ENCODE peak calls at places on chromosome 7, in four cellular contexts. S is progenitor cell of endocrine pancreas, R is fibroblast of mammary gland, C is mammary epithelial cell. W is an unnamed sample.

GRCh38 chr7:22860784-22861482 is 38.3 kb upstream of the TOMM7 start:
- DNase-seq in S (no peak), R (no peak), C (peak), W (peak)

GRCh38 chr7:32179567-32179966 is 109.4 kb upstream of the PDE1C start:
- DNase-seq in S (no peak), R (peak), C (no peak), W (peak)

GRCh38 chr7:44415510-44415909 is 74.9 kb downstream of the NUDCD3 start:
- DNase-seq in S (no peak), R (no peak), C (no peak), W (no peak)

GRCh38 chr7:37923996-37924395 is 3.6 kb downstream of the EPDR1 start:
- DNase-seq in S (no peak), R (no peak), C (no peak), W (no peak)

GRCh38 chr7:56007891-56008290 is 43.4 kb downstream of the PSPH start:
- DNase-seq in S (no peak), R (no peak), C (no peak), W (no peak)

GRCh38 chr7:108434030-108434429 is 22.2 kb downstream of the NRCAM start:
- DNase-seq in S (no peak), R (no peak), C (no peak), W (no peak)

GRCh38 chr7:94190599-94191061 is 186.5 kb upstream of the BET1 start:
- DNase-seq in S (no peak), R (peak), C (peak), W (peak)

GRCh38 chr7:22791204-22792158 is 31.2 kb downstream of the TOMM7 start:
- DNase-seq in S (no peak), R (peak), C (no peak), W (peak)

GRCh38 chr7:130903358-130903974 is 169.5 kb upstream of the KLF14 start:
- DNase-seq in S (no peak), R (peak), C (peak), W (peak)

GRCh38 chr7:42237162-42237821 is at the start of gene GLI3:
- DNase-seq in S (peak), R (peak), C (peak), W (peak)
- TF ChIP-seq CTCF in S (peak), R (peak), C (peak), W (peak)

GRCh38 chr7:74165867-74166593 is 8.1 kb upstream of the EIF4H start:
- DNase-seq in S (no peak), R (no peak), C (no peak), W (no peak)

GRCh38 chr7:74164985-74165456 is 9.1 kb upstream of the EIF4H start:
- DNase-seq in S (no peak), R (no peak), C (no peak), W (no peak)
- TF ChIP-seq CTCF in S (peak), R (peak), C (no peak), W (peak)

DNA sequence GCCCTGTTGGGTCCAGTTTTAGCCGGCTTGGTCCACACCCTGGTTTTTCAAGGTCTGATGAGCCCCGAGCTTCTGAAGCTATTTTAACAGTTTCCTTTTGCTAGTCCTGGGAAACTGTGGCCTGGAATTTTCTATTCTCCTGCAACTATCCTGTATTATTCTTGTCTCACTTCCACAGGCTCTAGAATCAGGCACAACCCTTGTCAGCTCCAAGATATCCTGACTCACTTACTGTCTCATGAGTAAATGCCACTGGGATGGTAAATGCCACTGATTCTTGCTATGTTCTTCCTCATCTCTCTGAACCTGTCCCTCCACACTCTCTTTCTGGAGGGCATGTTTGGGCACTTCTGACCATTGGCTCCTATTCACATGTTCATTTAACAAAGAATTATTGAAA is 611.5 kb upstream of the IGFBP3 start:
- DNase-seq in S (no peak), R (no peak), C (no peak), W (no peak)
- TF ChIP-seq CTCF in S (no peak), R (no peak), C (no peak), W (no peak)

GRCh38 chr7:27775772-27776171 is 35.8 kb downstream of the TAX1BP1 start:
- DNase-seq in S (no peak), R (no peak), C (no peak), W (no peak)

GRCh38 chr7:27771111-27771510 is 31.1 kb downstream of the TAX1BP1 start:
- DNase-seq in S (no peak), R (no peak), C (peak), W (peak)

GRCh38 chr7:27779873-27780272 is 39.9 kb downstream of the TAX1BP1 start:
- DNase-seq in S (no peak), R (no peak), C (no peak), W (no peak)

GRCh38 chr7:27777662-27778061 is 37.7 kb downstream of the TAX1BP1 start:
- DNase-seq in S (no peak), R (no peak), C (no peak), W (no peak)

GRCh38 chr7:27774717-27775328 is 34.9 kb downstream of the TAX1BP1 start:
- DNase-seq in S (no peak), R (peak), C (peak), W (peak)
- TF ChIP-seq CTCF in S (peak), R (peak), C (peak), W (peak)

GRCh38 chr7:122588621-122589020 is 110.3 kb downstream of the RNF133 start:
- DNase-seq in S (no peak), R (peak), C (peak), W (peak)

GRCh38 chr7:122584852-122585251 is 114.1 kb downstream of the RNF133 start:
- DNase-seq in S (no peak), R (no peak), C (no peak), W (no peak)
- TF ChIP-seq CTCF in S (no peak), R (no peak), C (no peak), W (no peak)

GRCh38 chr7:96330193-96330592 is 8.3 kb upstream of the SLC25A13 start:
- DNase-seq in S (no peak), R (no peak), C (peak), W (peak)
- TF ChIP-seq CTCF in S (no peak), R (no peak), C (no peak), W (no peak)